ENCODE peak calls at places on chromosomes 2 and 18, in five cellular contexts. T is GM23338, I is SK-N-SH, L is PC-9, H is PC-3. V is an unnamed sample.

GRCh38 chr2:14140009-14140408 is 492.5 kb upstream of the LRATD1 start:
- DNase-seq in T (peak; percentile 30), I (no peak), L (no peak), H (no peak), V (no peak)

GRCh38 chr2:45938649-45939511 is 287.4 kb downstream of the PRKCE start:
- DNase-seq in L (peak; percentile 100), T (peak; percentile 31), I (no peak), H (peak; percentile 99), V (peak; percentile 99)

GRCh38 chr2:159126653-159127052 is 158.2 kb downstream of the TANC1 start:
- DNase-seq in I (no peak), L (no peak), T (no peak), H (peak; percentile 48), V (peak; percentile 87)

GRCh38 chr2:240946654-240947053 is 40.5 kb downstream of the CROCC2 start:
- DNase-seq in L (peak; percentile 46), I (no peak), T (no peak), H (peak; percentile 28), V (peak; percentile 85)

GRCh38 chr2:134177351-134177931 is 76.4 kb upstream of the MGAT5 start:
- DNase-seq in T (peak; percentile 26), I (no peak), L (no peak), H (no peak), V (peak; percentile 17)

GRCh38 chr2:182616471-182617393 is 99.3 kb upstream of the DNAJC10 start:
- DNase-seq in L (no peak), I (no peak), T (no peak), H (no peak), V (peak; percentile 92)

GRCh38 chr2:205685314-205686230 is 3.3 kb downstream of the NRP2 start:
- DNase-seq in L (peak; percentile 63), T (peak; percentile 85), H (peak; percentile 63), I (peak; percentile 76), V (peak; percentile 87)

GRCh38 chr18:70044626-70045025 is 97.0 kb upstream of the CD226 start:
- DNase-seq in H (peak; percentile 93), L (peak; percentile 46), T (no peak), I (peak; percentile 7), V (peak; percentile 96)

GRCh38 chr2:24874025-24874424 is 46.0 kb downstream of the ADCY3 start:
- DNase-seq in L (no peak), T (no peak), H (no peak), I (no peak), V (no peak)

GRCh38 chr2:238187618-238188548 is 15.6 kb downstream of the ILKAP start:
- DNase-seq in I (no peak), T (no peak), H (no peak), L (no peak), V (no peak)

GRCh38 chr2:149562304-149562703 is 25.3 kb downstream of the MMADHC start:
- DNase-seq in T (no peak), I (peak; percentile 3), H (peak; percentile 80), L (peak; percentile 56), V (peak; percentile 67)

GRCh38 chr2:217223222-217223930 is 363.5 kb upstream of the TNP1 start:
- DNase-seq in H (peak; percentile 92), T (no peak), I (no peak), L (peak; percentile 93), V (peak; percentile 86)

GRCh38 chr2:205903549-205904129 is 182.3 kb downstream of the INO80D start:
- DNase-seq in T (peak; percentile 79), I (peak; percentile 57), L (no peak), H (peak; percentile 56), V (peak; percentile 29)

GRCh38 chr2:9071584-9072124 is 68.2 kb upstream of the MBOAT2 start:
- DNase-seq in L (peak; percentile 78), H (peak; percentile 94), I (no peak), T (no peak), V (peak; percentile 23)

GRCh38 chr2:174868916-174869315 is 104.6 kb upstream of the CHRNA1 start:
- DNase-seq in I (no peak), T (no peak), H (no peak), L (no peak), V (no peak)

GRCh38 chr2:104862061-104862941 is 8.4 kb downstream of the POU3F3 start:
- DNase-seq in I (peak; percentile 58), H (no peak), L (no peak), T (peak; percentile 91), V (peak; percentile 27)

GRCh38 chr2:42742740-42743666 is 20.9 kb downstream of the OXER1 start:
- DNase-seq in I (no peak), L (no peak), T (peak; percentile 45), H (peak; percentile 15), V (peak; percentile 14)

GRCh38 chr18:62365420-62365819 is 40.3 kb downstream of the TNFRSF11A start:
- DNase-seq in L (no peak), T (no peak), I (no peak), H (no peak), V (no peak)

GRCh38 chr18:62357079-62357719 is 32.1 kb downstream of the TNFRSF11A start:
- DNase-seq in T (no peak), I (no peak), L (no peak), H (no peak), V (no peak)

GRCh38 chr18:62361288-62361687 is 36.2 kb downstream of the TNFRSF11A start:
- DNase-seq in T (no peak), I (no peak), H (no peak), L (no peak), V (no peak)

GRCh38 chr18:62364558-62364957 is 39.4 kb downstream of the TNFRSF11A start:
- DNase-seq in I (no peak), L (no peak), H (no peak), T (no peak), V (no peak)

GRCh38 chr18:62360806-62361205 is 35.7 kb downstream of the TNFRSF11A start:
- DNase-seq in H (no peak), L (no peak), T (no peak), I (no peak), V (no peak)
- H3F3A ChIP-seq in H (no peaks in the 10 kb centered on the region), L (no peaks in the 10 kb centered on the region), T (no peaks in the 10 kb centered on the region), I (no peaks in the 10 kb centered on the region), V (no peaks in the 10 kb centered on the region)

GRCh38 chr2:162967826-162968225 is 129.3 kb upstream of the KCNH7 start:
- DNase-seq in I (no peak), H (no peak), T (no peak), L (no peak), V (no peak)
- H3F3A ChIP-seq in I (no peaks in the 10 kb centered on the region), H (no peaks in the 10 kb centered on the region), T (no peaks in the 10 kb centered on the region), L (no peaks in the 10 kb centered on the region), V (no peaks in the 10 kb centered on the region)

GRCh38 chr2:54568876-54569298 is 112.8 kb downstream of the SPTBN1 start:
- DNase-seq in L (no peak), H (no peak), I (no peak), T (no peak), V (no peak)

GRCh38 chr2:54570925-54571694 is 115.0 kb downstream of the SPTBN1 start:
- DNase-seq in I (peak; percentile 38), L (peak; percentile 73), H (peak; percentile 95), T (no peak), V (peak; percentile 92)

GRCh38 chr2:54570321-54570881 is 114.3 kb downstream of the SPTBN1 start:
- DNase-seq in L (no peak), T (no peak), H (no peak), I (no peak), V (no peak)

GRCh38 chr2:54572262-54572635 is 116.1 kb downstream of the SPTBN1 start:
- DNase-seq in L (peak; percentile 100), T (no peak), H (peak; percentile 95), I (no peak), V (peak; percentile 93)

DNA sequence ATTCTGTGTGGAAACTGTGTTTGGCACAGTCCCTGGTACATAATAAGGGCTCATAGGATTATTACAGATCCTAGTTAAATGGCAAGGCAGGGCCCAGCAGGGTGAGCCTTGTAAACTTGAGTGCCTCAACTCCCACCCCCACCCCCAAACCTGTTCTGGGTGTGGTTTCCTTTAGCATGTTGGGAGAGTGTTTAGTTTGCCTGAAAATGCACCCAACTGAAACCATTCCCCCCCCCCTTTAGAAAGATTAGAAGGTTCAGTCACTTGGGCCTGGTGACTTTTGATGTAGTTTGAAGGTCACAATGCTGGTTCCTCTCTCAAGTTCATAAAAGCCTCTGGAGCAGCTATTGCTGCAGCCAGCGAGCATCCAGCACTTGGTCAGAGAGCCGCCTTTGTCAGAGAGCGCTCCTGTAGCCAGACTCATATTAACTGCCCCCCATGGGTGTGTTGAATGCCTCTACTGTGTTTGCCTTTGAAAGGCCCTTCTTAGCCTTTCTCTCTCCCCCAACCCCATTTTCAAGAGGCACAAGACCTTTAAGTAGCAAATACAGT is 113.7 kb downstream of the SPTBN1 start:
- DNase-seq in H (peak; percentile 48), L (no peak), T (no peak), I (no peak), V (no peak)
- H3F3A ChIP-seq in H (peaks cover 22% of the 10 kb centered on the region), L (peaks cover 57% of the 10 kb centered on the region), T (no peaks in the 10 kb centered on the region), I (peaks cover 36% of the 10 kb centered on the region), V (peaks cover 54% of the 10 kb centered on the region)

GRCh38 chr18:9209230-9209629 is 72.6 kb downstream of the ANKRD12 start:
- DNase-seq in L (no peak), T (no peak), H (no peak), I (no peak), V (peak; percentile 56)
- H3F3A ChIP-seq in L (no peaks in the 10 kb centered on the region), T (no peaks in the 10 kb centered on the region), H (no peaks in the 10 kb centered on the region), I (peaks cover 6% of the 10 kb centered on the region), V (no peaks in the 10 kb centered on the region)

DNA sequence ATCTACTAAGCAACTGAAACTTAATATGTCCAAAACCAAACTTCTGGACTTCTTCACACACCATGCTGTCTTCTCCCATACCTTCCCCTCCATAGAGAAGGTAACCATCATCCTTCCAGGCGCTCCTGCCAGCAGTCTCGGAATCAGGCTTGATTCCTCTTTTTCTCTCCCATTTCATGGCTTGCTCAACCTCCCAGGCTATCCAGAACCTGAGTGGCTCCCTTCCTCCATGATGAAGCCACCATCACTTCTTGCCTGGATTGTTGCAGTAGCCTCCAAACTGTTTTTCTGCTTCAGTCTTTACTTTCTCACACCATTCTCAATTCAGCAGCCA is 40.1 kb upstream of the NDUFV2 start:
- DNase-seq in T (no peak), H (no peak), L (no peak), I (no peak), V (no peak)
- H3F3A ChIP-seq in T (no peaks in the 10 kb centered on the region), H (no peaks in the 10 kb centered on the region), L (peaks cover 5% of the 10 kb centered on the region), I (no peaks in the 10 kb centered on the region), V (no peaks in the 10 kb centered on the region)

DNA sequence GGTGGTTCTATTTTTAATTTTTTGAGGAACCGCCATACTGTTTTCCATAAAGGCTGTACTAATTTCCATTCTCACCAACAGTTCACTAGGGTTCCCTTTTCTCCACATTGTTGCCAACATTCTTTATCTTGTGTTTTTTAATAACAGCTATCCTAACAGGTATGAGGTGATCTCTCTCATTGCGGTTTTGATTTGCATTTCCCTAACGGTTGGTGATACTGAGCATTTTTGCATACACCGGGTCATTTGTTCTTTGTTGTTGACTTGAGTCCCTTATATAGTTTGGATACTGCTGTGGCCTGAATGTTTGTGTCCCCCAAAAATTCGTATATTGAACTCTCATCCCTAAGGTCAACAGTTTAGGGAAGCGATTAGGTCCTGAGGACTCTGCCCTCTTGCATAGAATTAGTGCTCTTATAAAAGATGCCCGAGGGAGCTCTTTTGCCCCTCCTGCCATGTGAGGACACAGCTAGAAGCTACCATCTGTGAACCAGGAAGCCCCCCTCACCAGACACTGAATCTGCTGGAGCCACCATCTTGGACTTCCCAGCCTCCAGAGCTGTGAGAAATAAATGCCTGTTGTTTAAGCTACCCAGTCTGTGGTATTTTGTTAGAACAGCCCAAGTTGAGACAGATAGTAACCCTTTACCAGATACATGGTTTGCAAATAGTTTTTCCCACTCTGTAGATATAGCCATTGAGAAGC is 4.7 kb downstream of the IMP4 start:
- DNase-seq in T (no peak), H (no peak), I (no peak), L (no peak), V (no peak)
- H3F3A ChIP-seq in T (peaks cover 3% of the 10 kb centered on the region), H (no peaks in the 10 kb centered on the region), I (peaks cover 3% of the 10 kb centered on the region), L (peaks cover 11% of the 10 kb centered on the region), V (peaks cover 6% of the 10 kb centered on the region)

V was measured in GM23248.